ENCODE peak calls at places on chromosomes 4 and X, in six cellular contexts. D, K, M, C, V and G are unnamed samples.
A peak's percentile ranks its signal among the peaks of the same experiment; 100 is the strongest.

GRCh38 chr4:11130195-11130975 is 298.3 kb downstream of the HS3ST1 start:
- DNase-seq in D (no peak), C (no peak), K (peak; percentile 46), M (no peak), V (no peak), G (no peak)

GRCh38 chr4:8544741-8545438 is 35.3 kb upstream of the GPR78 start:
- DNase-seq in K (no peak), V (no peak), D (no peak), C (no peak), M (no peak), G (no peak)

GRCh38 chrX:107686792-107687191 is 58.5 kb downstream of the PRPS1 start:
- DNase-seq in V (no peak), K (no peak), D (no peak), M (no peak), C (no peak), G (no peak)

GRCh38 chrX:45134303-45134702 is 66.4 kb downstream of the DIPK2B start:
- DNase-seq in C (no peak), V (no peak), K (no peak), M (no peak), D (no peak), G (no peak)

GRCh38 chr4:98514930-98515809 is 143.2 kb downstream of the TSPAN5 start:
- DNase-seq in C (no peak), D (no peak), K (no peak), V (no peak), M (no peak), G (no peak)

GRCh38 chr4:160180206-160180605 is 1077.3 kb downstream of the RAPGEF2 start:
- DNase-seq in D (no peak), K (no peak), V (no peak), C (no peak), M (no peak), G (no peak)

GRCh38 chr4:104763554-104764210 is 269.0 kb upstream of the CXXC4 start:
- DNase-seq in D (no peak), K (no peak), M (no peak), V (no peak), C (no peak), G (no peak)

GRCh38 chr4:113502476-113502875 is 259.1 kb downstream of the CAMK2D start:
- DNase-seq in C (peak; percentile 5), V (no peak), K (no peak), D (no peak), M (no peak), G (no peak)

GRCh38 chr4:16205298-16206164 is 20.7 kb downstream of the TAPT1 start:
- DNase-seq in M (no peak), D (peak; percentile 45), C (no peak), K (peak; percentile 39), V (no peak), G (peak; percentile 40)

GRCh38 chrX:104351173-104351769 is 96.5 kb upstream of the ESX1 start:
- DNase-seq in D (no peak), K (no peak), M (no peak), V (peak; percentile 5), C (peak; percentile 67), G (no peak)

GRCh38 chr4:107631568-107631967 is 88.5 kb downstream of the PAPSS1 start:
- DNase-seq in V (no peak), M (no peak), K (no peak), D (no peak), C (no peak), G (no peak)

GRCh38 chr4:5051692-5052423 is 578 bp downstream of the STK32B start:
- DNase-seq in D (no peak), K (no peak), M (peak; percentile 25), V (no peak), C (no peak), G (peak; percentile 31)

GRCh38 chr4:176601156-176601555 is 191.6 kb downstream of the VEGFC start:
- DNase-seq in K (no peak), D (no peak), V (no peak), C (peak; percentile 43), M (no peak), G (no peak)

GRCh38 chr4:16897991-16898827 is at the start of gene LDB2:
- DNase-seq in K (no peak), V (peak; percentile 93), C (peak; percentile 83), M (peak; percentile 55), D (no peak), G (no peak)

GRCh38 chr4:120918788-120919187 is 3.7 kb downstream of the PRDM5 start:
- DNase-seq in D (no peak), K (no peak), M (no peak), C (no peak), V (peak; percentile 8), G (no peak)

GRCh38 chr4:7737752-7738457 is 201.8 kb downstream of the AFAP1 start:
- DNase-seq in M (no peak), V (no peak), C (no peak), D (no peak), K (no peak), G (no peak)

GRCh38 chrX:11329016-11329415 is 35.8 kb downstream of the AMELX start:
- DNase-seq in M (no peak), K (no peak), V (no peak), D (no peak), C (peak; percentile 17), G (no peak)

GRCh38 chr4:116705466-116705865 is 379.9 kb downstream of the TRAM1L1 start:
- DNase-seq in C (no peak), D (no peak), M (no peak), V (no peak), K (no peak), G (no peak)

GRCh38 chrX:136779346-136779781 is 1.4 kb downstream of the ARHGEF6 start:
- DNase-seq in D (no peak), V (no peak), C (no peak), K (peak; percentile 32), M (no peak), G (no peak)

GRCh38 chr4:10089346-10089745 is 27.3 kb downstream of the WDR1 start:
- DNase-seq in M (peak; percentile 26), K (no peak), D (no peak), V (no peak), C (no peak), G (no peak)

GRCh38 chr4:97073194-97073593 is 1070.1 kb downstream of the STPG2 start:
- DNase-seq in D (no peak), K (no peak), M (no peak), C (no peak), V (no peak), G (no peak)

GRCh38 chrX:4932790-4933189 is 1219.3 kb upstream of the PRKX start:
- DNase-seq in M (no peak), C (no peak), K (no peak), V (no peak), D (no peak), G (no peak)

GRCh38 chr4:6742989-6743388 is 27.0 kb downstream of the BLOC1S4 start:
- DNase-seq in V (no peak), M (no peak), D (no peak), C (no peak), K (no peak), G (no peak)

GRCh38 chrX:151153086-151153485 is 23.3 kb upstream of the GPR50 start:
- DNase-seq in C (peak; percentile 13), D (no peak), V (no peak), M (peak; percentile 5), K (no peak), G (no peak)
- TF ChIP-seq CTCF in C (peak; percentile 41), D (no peak), V (no peak), M (no peak), K (no peak), G (no peak)

GRCh38 chrX:13676885-13677284 is 12.0 kb upstream of the RAB9A start:
- DNase-seq in K (no peak), C (no peak), D (no peak), M (no peak), V (no peak), G (no peak)
- TF ChIP-seq CTCF in K (no peak), C (no peak), D (no peak), M (no peak), V (no peak), G (no peak)

DNA sequence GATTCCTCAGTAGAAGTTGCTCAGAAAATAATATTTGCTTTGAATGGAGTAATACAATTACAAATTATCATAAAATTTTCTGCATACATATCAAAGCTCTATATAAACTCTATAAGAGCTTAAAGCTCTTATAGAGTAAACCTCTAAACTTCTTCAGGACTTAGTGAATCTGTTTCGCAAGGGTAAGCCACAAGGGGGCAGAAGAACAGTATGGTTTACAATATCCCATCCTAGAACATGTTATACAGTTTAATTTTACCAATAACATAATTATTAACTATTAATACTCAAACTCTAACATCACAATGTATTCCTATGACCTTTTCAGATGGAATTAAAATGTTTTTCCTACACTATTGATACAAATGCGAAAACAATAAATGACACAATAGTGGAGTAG is 33.8 kb upstream of the SPANXN1 start:
- DNase-seq in D (no peak), K (peak; percentile 44), V (no peak), C (no peak), M (no peak), G (no peak)
- TF ChIP-seq CTCF in D (no peak), K (peak; percentile 51), V (no peak), C (peak; percentile 26), M (no peak), G (peak; percentile 59)

DNA sequence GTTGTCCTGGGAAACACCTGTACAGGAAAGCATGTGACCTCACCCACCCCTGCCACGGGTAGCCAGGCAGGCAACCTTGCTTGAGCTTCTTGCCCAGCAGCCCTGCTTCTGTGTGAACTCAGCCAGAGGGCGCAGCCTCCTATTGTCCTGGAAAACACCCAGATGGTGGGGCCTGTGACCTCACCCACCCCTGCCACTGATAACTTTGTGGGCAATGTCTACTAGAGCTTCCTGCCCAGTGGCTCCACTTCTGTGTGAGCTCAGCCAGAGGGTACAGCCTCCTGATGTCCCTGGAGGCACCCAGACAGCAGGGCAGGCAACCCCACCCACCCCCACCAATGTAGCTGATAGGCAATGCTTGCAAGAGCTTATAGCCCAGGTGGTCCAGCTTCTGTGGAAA is 146.3 kb downstream of the DTHD1 start:
- DNase-seq in C (no peak), D (no peak), K (no peak), V (no peak), M (no peak), G (no peak)
- TF ChIP-seq CTCF in C (no peak), D (no peak), K (no peak), V (no peak), M (no peak), G (no peak)

GRCh38 chr4:52102587-52102986 is 51.5 kb downstream of the SPATA18 start:
- DNase-seq in M (no peak), V (no peak), C (no peak), K (no peak), D (no peak), G (no peak)

GRCh38 chr4:52106142-52106541 is 55.0 kb downstream of the SPATA18 start:
- DNase-seq in K (no peak), C (no peak), D (no peak), V (no peak), M (no peak), G (no peak)

GRCh38 chr4:52100062-52100461 is 49.0 kb downstream of the SPATA18 start:
- DNase-seq in D (no peak), M (no peak), K (peak; percentile 82), C (no peak), V (no peak), G (no peak)

GRCh38 chr4:52105276-52105675 is 54.2 kb downstream of the SPATA18 start:
- DNase-seq in K (no peak), M (no peak), V (no peak), D (no peak), C (no peak), G (no peak)

DNA sequence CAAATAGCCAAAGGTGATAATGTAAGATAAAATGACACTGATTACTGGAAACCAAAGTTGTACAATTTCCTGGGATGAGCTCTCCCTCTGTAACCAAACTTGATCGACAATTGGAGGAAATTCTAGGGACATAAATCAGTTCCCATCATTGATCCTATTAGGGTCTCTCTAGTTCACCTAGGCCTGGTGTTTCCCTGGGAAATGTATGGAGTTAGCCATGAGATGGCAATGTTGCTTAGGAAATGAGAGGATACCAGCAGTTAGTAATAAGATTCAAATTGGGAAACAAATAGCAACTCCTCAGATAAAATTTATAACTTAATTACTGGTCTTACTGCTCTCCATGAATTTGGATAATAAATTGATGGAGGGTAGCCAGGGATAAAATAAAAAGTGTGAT is 52.2 kb downstream of the SPATA18 start:
- DNase-seq in M (peak; percentile 26), D (no peak), C (no peak), K (no peak), V (no peak), G (no peak)
- TF ChIP-seq CTCF in M (no peak), D (no peak), C (peak; percentile 50), K (no peak), V (peak; percentile 57), G (no peak)